ENCODE peak calls at places on chromosome 6, in seven cellular contexts. C is fibroblast of pulmonary artery; X is stimulated activated CD4-positive, alpha-beta T cell treated with anti-CD3 and anti-CD28 coated beads, TNF-alpha, amount 100 ng/mL, for 1 hour; U is A549; P is LHCN-M2; S is hippocampal formation; V is NCI-H1105. R is an unnamed sample.

GRCh38 chr6:23547851-23548250 is 578.2 kb upstream of the NRSN1 start:
- DNase-seq in X (no peak), P (no peak), S (no peak), U (no peak), C (no peak), V (no peak), R (no peak)

GRCh38 chr6:152981989-152982767 is 663 bp downstream of the FBXO5 start:
- DNase-seq in U (no peak), P (peak), S (no peak), C (no peak), X (no peak), V (peak), R (no peak)

GRCh38 chr6:43893073-43893472 is 123.1 kb downstream of the VEGFA start:
- DNase-seq in V (no peak), X (no peak), S (no peak), U (no peak), C (no peak), P (no peak), R (no peak)

GRCh38 chr6:111865909-111866546 is 7.2 kb downstream of the FYN start:
- DNase-seq in C (no peak), S (no peak), X (no peak), P (no peak), V (no peak), U (no peak), R (no peak)

GRCh38 chr6:93679836-93680235 is 260.5 kb upstream of the EPHA7 start:
- DNase-seq in C (peak), P (no peak), X (no peak), V (no peak), S (no peak), U (no peak), R (no peak)

GRCh38 chr6:88538130-88538706 is 372.1 kb upstream of the CNR1 start:
- DNase-seq in C (peak), P (no peak), X (no peak), S (no peak), V (no peak), U (no peak), R (no peak)

GRCh38 chr6:115575298-115575697 is 485.4 kb downstream of the FRK start:
- DNase-seq in X (no peak), P (no peak), V (no peak), U (no peak), S (no peak), C (no peak), R (no peak)

GRCh38 chr6:129491436-129491835 is 218.5 kb downstream of the ARHGAP18 start:
- DNase-seq in S (no peak), P (peak), U (no peak), C (peak), X (no peak), V (no peak), R (no peak)

GRCh38 chr6:169589699-169590257 is 112.1 kb downstream of the WDR27 start:
- DNase-seq in S (no peak), X (no peak), U (no peak), C (no peak), V (no peak), P (peak), R (no peak)

GRCh38 chr6:157276134-157276532 is 47.2 kb downstream of the TMEM242 start:
- DNase-seq in X (no peak), V (no peak), P (no peak), U (no peak), S (no peak), C (no peak), R (no peak)

GRCh38 chr6:88586371-88587157 is 376.9 kb downstream of the RNGTT start:
- DNase-seq in V (no peak), U (no peak), C (no peak), P (peak), X (no peak), S (no peak), R (no peak)

GRCh38 chr6:114534813-114535212 is 192.0 kb upstream of the HS3ST5 start:
- DNase-seq in S (no peak), V (no peak), C (no peak), P (no peak), U (no peak), X (no peak), R (no peak)

GRCh38 chr6:76633259-76633658 is 560.8 kb upstream of the IMPG1 start:
- DNase-seq in X (no peak), P (no peak), U (no peak), V (no peak), S (no peak), C (no peak), R (no peak)

GRCh38 chr6:166282394-166283032 is 25.7 kb downstream of the PRR18 start:
- DNase-seq in C (no peak), P (no peak), S (no peak), X (no peak), V (no peak), U (no peak), R (no peak)

GRCh38 chr6:99032396-99032795 is 84.7 kb upstream of the FBXL4 start:
- DNase-seq in P (no peak), S (no peak), X (no peak), C (no peak), V (no peak), U (no peak), R (no peak)

R was measured in activated CD4-positive, CD25-positive, alpha-beta regulatory T cell.